ENCODE peak calls at places on chromosomes 4 and X, in six cellular contexts. Y is pancreas; Q is CD8-positive, alpha-beta T cell; B is mammary epithelial cell; X is esophagus squamous epithelium; C is H9. S is an unnamed sample.

GRCh38 chr4:5206391-5206790 is 155.1 kb downstream of the STK32B start:
- DNase-seq in Y (no peak), Q (no peak), B (peak; percentile 69), X (no peak), C (no peak), S (no peak)

GRCh38 chrX:150694738-150695410 is 1.7 kb downstream of the MTMR1 start:
- DNase-seq in Y (no peak), Q (no peak), B (no peak), X (no peak), C (no peak), S (no peak)

GRCh38 chr4:43223820-43224219 is 331.3 kb downstream of the GRXCR1 start:
- DNase-seq in Y (no peak), Q (no peak), B (no peak), X (no peak), C (no peak), S (no peak)

GRCh38 chrX:150934453-150934852 is 36.0 kb upstream of the CD99L2 start:
- DNase-seq in Y (no peak), Q (no peak), B (peak; percentile 41), X (no peak), C (peak; percentile 81), S (no peak)

GRCh38 chrX:41353964-41354363 is 20.0 kb downstream of the DDX3X start:
- DNase-seq in Y (no peak), Q (no peak), B (no peak), X (no peak), C (no peak), S (no peak)

GRCh38 chrX:133726211-133726630 is 259.2 kb downstream of the GPC3 start:
- DNase-seq in Y (no peak), Q (no peak), B (peak; percentile 77), X (no peak), C (no peak), S (no peak)

GRCh38 chrX:28910501-28910900 is 323.3 kb downstream of the IL1RAPL1 start:
- DNase-seq in Y (no peak), Q (no peak), B (no peak), X (no peak), C (no peak), S (no peak)

GRCh38 chrX:13719192-13719856 is 15.1 kb downstream of the TRAPPC2 start:
- DNase-seq in Y (no peak), Q (peak; percentile 64), B (no peak), X (no peak), C (no peak), S (no peak)

GRCh38 chrX:35122756-35123155 is 180.2 kb downstream of the FAM47B start:
- DNase-seq in Y (no peak), Q (no peak), B (no peak), X (no peak), C (no peak), S (no peak)

GRCh38 chrX:21493226-21493850 is 119.1 kb downstream of the CNKSR2 start:
- DNase-seq in Y (no peak), Q (no peak), B (peak; percentile 11), X (no peak), C (no peak), S (no peak)

GRCh38 chr4:93384897-93385296 is 443.7 kb upstream of the ATOH1 start:
- DNase-seq in Y (no peak), Q (no peak), B (no peak), X (no peak), C (no peak), S (no peak)

GRCh38 chr4:136864580-136865185 is 667.6 kb downstream of the PCDH18 start:
- DNase-seq in Y (no peak), Q (no peak), B (peak; percentile 37), X (no peak), C (no peak), S (no peak)

GRCh38 chr4:2061208-2062131 is 2.3 kb downstream of the NAT8L start:
- DNase-seq in Y (no peak), Q (no peak), B (no peak), X (no peak), C (no peak), S (no peak)

GRCh38 chrX:9163153-9163790 is 129.3 kb upstream of the FAM9B start:
- DNase-seq in Y (no peak), Q (no peak), B (no peak), X (no peak), C (no peak), S (no peak)

GRCh38 chrX:13293700-13294099 is 26.2 kb downstream of the ATXN3L start:
- DNase-seq in Y (no peak), Q (no peak), B (peak; percentile 95), X (no peak), C (no peak), S (no peak)

DNA sequence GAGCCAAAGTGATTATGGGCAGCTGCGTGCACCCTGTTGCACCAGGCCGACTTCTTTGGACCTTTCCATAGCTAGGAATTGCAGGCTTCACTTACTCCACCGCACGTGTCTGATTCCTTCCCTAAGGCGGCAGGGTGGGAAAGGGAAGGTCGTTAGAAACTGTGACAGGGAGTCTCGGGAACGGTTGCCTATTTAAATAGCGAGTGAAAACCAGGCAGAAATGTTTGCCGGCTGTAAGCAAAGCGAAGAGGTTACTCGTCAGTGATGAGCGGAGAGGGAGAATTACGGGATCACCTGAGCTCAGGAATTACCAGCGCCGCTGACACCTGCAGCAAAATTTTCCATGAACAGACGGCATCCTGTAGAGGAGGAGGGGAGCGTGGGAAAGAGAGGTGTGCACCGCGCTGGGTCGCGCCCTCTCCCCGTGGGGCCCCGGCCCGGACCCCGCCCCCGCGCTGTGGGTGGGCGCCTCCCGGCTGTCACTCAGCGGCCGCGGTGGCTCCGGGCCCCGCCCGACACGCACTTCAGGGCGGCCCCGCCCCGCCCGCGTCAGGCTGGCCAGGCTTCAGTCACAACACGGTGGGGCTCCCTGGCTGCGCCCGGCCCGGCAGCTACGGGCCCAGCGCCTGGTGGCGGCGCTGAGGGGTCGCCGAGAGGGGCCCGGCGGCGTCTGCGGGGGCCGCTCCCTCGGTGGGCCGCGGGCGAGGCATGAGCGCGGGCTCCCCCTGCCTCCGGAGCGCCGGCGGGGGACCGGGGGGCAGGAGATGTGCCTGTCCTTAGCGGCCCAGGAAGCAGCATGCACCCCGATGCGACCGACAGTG is at the start of gene SNX25:
- DNase-seq in Y (peak; percentile 96), Q (peak; percentile 89), B (peak; percentile 79), X (peak; percentile 14), C (peak; percentile 89), S (peak; percentile 78)
- H3K27ac ChIP-seq in Y (peak within 1 kb of the TSS; percentile 78), Q (peak within 1 kb of the TSS; percentile 48), B (peak within 1 kb of the TSS; percentile 66), X (peak within 1 kb of the TSS; percentile 93), C (no peak within 1 kb of the TSS), S (no peak within 1 kb of the TSS)

DNA sequence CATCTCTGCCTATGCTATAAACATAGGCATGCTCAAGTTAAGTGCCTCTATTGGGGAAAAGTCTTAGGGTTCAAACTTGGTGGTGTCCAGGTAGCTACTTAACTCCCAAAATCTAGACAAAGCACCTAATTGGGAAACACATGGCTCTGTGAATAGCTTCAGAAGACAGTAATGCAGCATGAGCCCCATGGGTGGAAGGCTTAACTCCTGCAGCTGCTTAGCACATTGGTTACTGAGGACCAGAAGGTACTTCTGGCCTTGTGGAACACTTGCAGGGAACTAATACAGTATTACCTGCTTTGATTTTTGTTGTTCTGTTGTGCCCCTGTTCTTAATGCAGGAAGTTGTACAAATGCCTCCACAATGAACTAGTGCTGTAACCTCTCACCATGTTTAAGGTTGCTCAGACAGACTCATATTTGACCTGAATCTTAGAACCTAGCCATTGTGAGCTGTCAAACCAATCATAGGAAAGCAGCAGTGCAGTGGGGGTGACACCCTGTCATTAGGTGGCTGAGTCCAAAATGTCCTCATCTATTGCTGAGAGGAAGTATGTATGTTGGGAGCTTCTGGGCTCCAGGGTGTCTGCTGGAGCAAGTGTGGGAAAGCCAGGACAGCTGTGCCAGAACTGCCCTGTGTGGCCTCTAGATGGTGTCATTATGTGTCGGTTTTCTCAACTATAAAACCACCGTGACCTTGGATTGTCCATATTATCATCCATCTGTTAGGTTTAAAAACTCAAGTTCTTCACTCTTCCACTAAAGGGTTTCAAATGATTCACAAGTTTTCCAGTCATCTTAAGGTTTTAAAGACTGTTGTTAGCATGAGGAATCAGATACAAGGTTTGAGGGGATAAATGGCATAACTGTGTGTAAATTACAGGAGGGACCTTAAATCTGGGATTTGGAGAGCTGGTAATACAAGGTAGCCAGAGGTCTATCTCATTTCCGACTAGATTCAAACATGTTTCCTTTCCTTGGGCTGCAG is 69.9 kb upstream of the WDR1 start:
- DNase-seq in Y (no peak), Q (no peak), B (no peak), X (no peak), C (no peak), S (no peak)
- TF ChIP-seq CTCF in Y (no peak), Q (no peak), B (no peak), X (no peak), C (peak; percentile 43), S (no peak)

GRCh38 chrX:47880927-47881326 is 44.2 kb downstream of the ZNF81 start:
- DNase-seq in Y (no peak), Q (no peak), B (no peak), X (no peak), C (no peak), S (no peak)
- H3K9me3 ChIP-seq in Y (no peaks in the 10 kb centered on the region), Q (no peaks in the 10 kb centered on the region), B (no peaks in the 10 kb centered on the region), X (no peaks in the 10 kb centered on the region), C (peaks cover 52% of the 10 kb centered on the region), S (no peaks in the 10 kb centered on the region)

DNA sequence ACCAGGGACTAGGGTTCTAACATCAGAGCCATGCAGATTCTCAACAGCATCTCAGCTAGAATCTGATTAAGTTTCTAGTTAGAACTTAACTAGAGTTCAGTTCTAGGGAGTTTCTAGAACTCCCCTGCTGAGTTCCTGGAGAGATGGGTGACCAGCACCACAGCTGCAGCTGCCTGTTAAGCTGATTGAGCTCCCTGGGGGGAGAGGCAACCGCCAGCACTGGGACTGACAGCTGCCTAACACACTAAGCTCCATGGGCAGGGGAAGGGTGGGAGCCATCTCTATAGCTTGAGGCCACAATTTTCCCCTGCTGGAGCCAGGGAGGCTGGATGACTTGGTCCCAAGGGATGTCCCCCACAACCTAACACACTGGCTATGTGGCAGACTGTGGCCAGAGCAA is 84.2 kb downstream of the CHIC1 start:
- DNase-seq in Y (no peak), Q (no peak), B (no peak), X (no peak), C (no peak), S (no peak)
- H3K27ac ChIP-seq in Y (no peak overlapping the region), Q (no peak overlapping the region), B (no peak overlapping the region), X (no peak overlapping the region), C (no peak overlapping the region), S (no peak overlapping the region)

GRCh38 chrX:20063716-20064351 is 52.9 kb downstream of the MAP7D2 start:
- DNase-seq in Y (no peak), Q (no peak), B (peak; percentile 16), X (no peak), C (no peak), S (no peak)
- TF ChIP-seq CTCF in Y (no peak), Q (no peak), B (peak; percentile 39), X (no peak), C (peak; percentile 55), S (no peak)